ENCODE peak calls at places on chromosomes 12 and 14, in nine cellular contexts. E, U, O, X, K, S, R, I and B are unnamed samples. For H3K4me1 and H3K27me3, the result is how much of the 10 kb centered on the place peaks cover.

GRCh38 chr14:57983235-57983634 is 117.3 kb upstream of the SLC35F4 start:
- DNase-seq in I (no peak), X (no peak), R (no peak), U (no peak), E (no peak), S (no peak), O (no peak), K (no peak), B (no peak)

GRCh38 chr12:80580254-80580653 is 127.2 kb upstream of the MYF6 start:
- DNase-seq in U (peak), X (no peak), K (no peak), O (no peak), E (no peak), R (no peak), I (no peak), S (no peak), B (peak)

GRCh38 chr12:76552343-76552938 is 7.1 kb downstream of the OSBPL8 start:
- DNase-seq in S (no peak), I (no peak), X (no peak), O (no peak), K (no peak), U (no peak), E (no peak), R (no peak), B (no peak)

GRCh38 chr14:63795532-63795931 is 57.3 kb upstream of the SYNE2 start:
- DNase-seq in I (no peak), S (no peak), E (no peak), R (no peak), X (no peak), O (no peak), U (no peak), K (no peak), B (no peak)

GRCh38 chr14:25150934-25151790 is 101.2 kb upstream of the STXBP6 start:
- DNase-seq in S (no peak), U (peak), R (no peak), X (no peak), I (no peak), E (peak), K (no peak), O (no peak), B (peak)

GRCh38 chr14:105865266-105865903 is 339.0 kb downstream of the TMEM121 start:
- DNase-seq in I (no peak), S (no peak), X (no peak), R (peak), K (no peak), U (no peak), O (no peak), E (no peak), B (no peak)

GRCh38 chr12:80195143-80195726 is 95.9 kb downstream of the OTOGL start:
- DNase-seq in E (peak), O (no peak), U (peak), I (no peak), R (no peak), K (no peak), X (no peak), S (no peak), B (peak)

GRCh38 chr14:105346200-105346533 is 31.6 kb downstream of the PACS2 start:
- DNase-seq in E (no peak), U (no peak), O (no peak), R (no peak), I (no peak), K (no peak), S (no peak), X (no peak), B (no peak)

GRCh38 chr14:66405158-66405557 is 81.0 kb upstream of the CCDC196 start:
- DNase-seq in O (no peak), R (no peak), E (no peak), K (no peak), U (peak), X (no peak), S (no peak), I (no peak), B (no peak)

GRCh38 chr14:75427126-75427481 is 718 bp upstream of the JDP2 start:
- DNase-seq in X (no peak), S (peak), I (no peak), K (no peak), O (no peak), U (no peak), R (peak), E (no peak), B (no peak)
- H3K4me1 ChIP-seq in X (half or more), S (under half), I (under half), K (under half), O (under half), U (under half), R (half or more), E (under half), B (under half)

GRCh38 chr14:75591331-75591946 is 13.0 kb downstream of the FLVCR2 start:
- DNase-seq in U (no peak), K (no peak), O (no peak), R (no peak), X (no peak), S (no peak), I (no peak), E (no peak), B (no peak)
- H3K27me3 ChIP-seq in U (under half), K (under half), O (under half), R (under half), X (under half), S (under half), I (under half), E (under half), B (under half)

DNA sequence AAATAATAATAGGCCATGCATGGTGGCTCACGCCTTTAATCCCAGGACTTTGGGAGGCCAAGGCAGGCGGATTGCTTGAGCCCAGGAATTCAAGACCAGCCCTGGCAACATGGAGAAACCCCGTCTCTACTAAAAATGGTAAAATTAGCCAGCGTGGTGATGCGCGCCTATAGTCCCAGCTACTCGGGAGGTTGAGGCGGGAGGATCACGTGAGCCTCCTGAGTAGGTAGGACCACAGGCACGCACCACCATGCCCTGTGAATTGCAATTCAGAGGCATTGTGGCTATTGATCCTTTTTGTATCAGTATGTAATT is 2.3 kb downstream of the ARHGDIB start:
- DNase-seq in I (no peak), R (no peak), K (no peak), X (no peak), E (no peak), S (no peak), U (no peak), O (no peak), B (no peak)
- H3K4me1 ChIP-seq in I (under half), R (half or more), K (under half), X (under half), E (half or more), S (under half), U (under half), O (half or more), B (half or more)

DNA sequence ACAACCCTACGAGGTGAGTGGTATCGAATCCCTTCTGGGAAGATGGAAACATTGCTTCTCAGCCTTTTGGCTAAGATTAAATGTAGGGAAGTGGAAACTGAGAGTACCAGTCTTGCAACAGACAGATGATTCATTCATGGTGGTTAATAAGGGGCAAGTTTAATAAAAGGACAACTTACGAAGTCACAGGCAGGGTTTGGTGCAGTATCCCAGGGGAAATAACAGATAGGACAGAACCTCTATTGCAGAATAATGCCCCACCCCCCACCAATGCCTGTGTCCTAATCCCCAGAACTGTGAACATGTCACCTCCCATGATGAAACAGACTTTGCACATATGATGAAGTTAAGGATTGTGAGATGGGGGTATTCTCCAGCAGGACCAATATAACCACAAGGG is 212.5 kb downstream of the TBX5 start:
- DNase-seq in S (no peak), X (no peak), K (no peak), O (no peak), E (no peak), I (no peak), R (no peak), U (no peak), B (no peak)
- H3K27me3 ChIP-seq in S (under half), X (under half), K (under half), O (under half), E (under half), I (under half), R (under half), U (under half), B (under half)

DNA sequence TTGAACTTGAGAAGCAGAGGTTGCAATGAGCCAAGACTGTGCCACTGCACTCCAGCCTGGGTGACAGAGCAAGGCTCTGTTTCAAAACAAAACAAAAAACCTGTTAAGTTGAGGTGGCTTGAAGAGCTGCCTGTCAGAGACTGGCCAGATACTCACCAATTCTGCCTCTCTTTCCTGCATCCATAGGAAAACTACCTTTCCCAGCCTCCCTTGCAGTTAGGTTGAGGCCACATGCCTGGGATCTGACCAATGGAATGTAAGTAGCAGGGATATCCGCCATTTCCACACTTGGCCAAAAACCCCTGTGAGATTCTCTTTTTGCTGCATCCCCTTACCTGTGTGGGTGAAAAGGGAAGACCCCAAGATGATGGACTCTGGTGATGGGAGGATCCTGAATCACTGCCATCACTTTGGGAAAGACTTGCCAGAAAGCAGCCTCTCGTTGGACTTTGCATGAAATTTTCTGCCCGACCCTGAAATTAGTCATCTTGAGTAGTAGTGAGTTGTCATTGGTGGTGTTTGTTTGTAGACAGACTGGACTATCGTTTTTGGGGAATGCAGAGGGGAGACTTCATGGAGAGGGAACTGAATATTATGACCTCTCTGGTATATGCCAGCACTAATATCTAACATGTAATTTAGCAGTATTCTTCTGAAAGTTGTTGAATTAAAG is 14.0 kb downstream of the GPR68 start:
- DNase-seq in S (no peak), I (no peak), K (no peak), U (peak), E (no peak), X (no peak), O (no peak), R (no peak), B (peak)
- H3K4me1 ChIP-seq in S (under half), I (under half), K (under half), U (under half), E (under half), X (under half), O (under half), R (under half), B (under half)